ENCODE peak calls at places on chromosomes 3 and 15, in eight cellular contexts. P, E, X, M, O, L, K and G are unnamed samples.

GRCh38 chr15:40340038-40340739 is 550 bp downstream of the CCDC9B start:
- DNase-seq in M (no peak), K (no peak), O (peak), L (no peak), E (peak), P (peak), X (peak), G (peak)

GRCh38 chr15:25793354-25794050 is 69.6 kb downstream of the ATP10A start:
- DNase-seq in O (no peak), L (peak), M (no peak), X (no peak), K (no peak), P (no peak), E (no peak), G (no peak)

GRCh38 chr15:48221885-48222284 is 15.8 kb downstream of the SLC12A1 start:
- DNase-seq in P (no peak), X (no peak), K (no peak), M (no peak), E (no peak), O (no peak), L (no peak), G (no peak)

GRCh38 chr3:5278666-5279065 is 91.2 kb downstream of the EDEM1 start:
- DNase-seq in O (no peak), E (no peak), L (no peak), M (no peak), P (no peak), K (no peak), X (no peak), G (no peak)

GRCh38 chr15:51830279-51830806 is 890 bp downstream of the TMOD3 start:
- DNase-seq in M (no peak), E (no peak), L (peak), K (peak), O (no peak), X (no peak), P (no peak), G (peak)

GRCh38 chr15:37095993-37096877 is 4.1 kb downstream of the MEIS2 start:
- DNase-seq in M (no peak), K (peak), P (no peak), O (no peak), L (no peak), X (no peak), E (peak), G (no peak)

GRCh38 chr3:58613236-58614132 is 36.3 kb upstream of the FAM107A start:
- DNase-seq in O (no peak), P (no peak), E (peak), X (peak), K (no peak), L (no peak), M (no peak), G (no peak)

GRCh38 chr3:137770821-137771399 is 6.8 kb downstream of the SOX14 start:
- DNase-seq in L (no peak), K (no peak), M (no peak), X (peak), P (no peak), E (no peak), O (no peak), G (no peak)

GRCh38 chr15:100918690-100919480 is at the start of gene LRRK1:
- DNase-seq in O (peak), E (peak), M (no peak), L (peak), X (peak), K (peak), P (peak), G (no peak)

GRCh38 chr3:114376091-114376490 is 82.3 kb downstream of the TIGIT start:
- DNase-seq in P (no peak), M (no peak), X (no peak), O (no peak), E (no peak), K (no peak), L (no peak), G (no peak)